ENCODE peak calls at places on chromosomes 3 and 15, in ten cellular contexts. J is A673, D is left ventricle myocardium inferior, S is gastrocnemius medialis, Z is DND-41, U is fibroblast of lung, O is vagina, X is Peyer's patch, H is osteoblast, K is transverse colon. F is an unnamed sample. For H3K9me3, the result is how much of the 10 kb centered on the place peaks cover.

GRCh38 chr3:73623996-73624362 is 762 bp downstream of the PDZRN3 start:
- DNase-seq in J (peak), D (peak), S (peak), Z (no peak), U (peak), O (no peak), X (peak), H (no peak), K (peak), F (peak)

GRCh38 chr15:79248183-79248582 is 34.3 kb upstream of the ANKRD34C start:
- DNase-seq in J (no peak), D (no peak), S (no peak), Z (no peak), U (no peak), O (no peak), X (no peak), H (no peak), K (no peak), F (no peak)

GRCh38 chr3:108283006-108283405 is 13.3 kb upstream of the HHLA2 start:
- DNase-seq in J (no peak), D (no peak), S (no peak), Z (no peak), U (no peak), O (no peak), X (no peak), H (no peak), K (no peak), F (no peak)

GRCh38 chr15:77614251-77614806 is 18.4 kb downstream of the LINGO1 start:
- DNase-seq in J (no peak), D (no peak), S (no peak), Z (no peak), U (no peak), O (no peak), X (no peak), H (no peak), K (no peak), F (no peak)

GRCh38 chr15:67180514-67181191 is 73.8 kb downstream of the AAGAB start:
- DNase-seq in J (no peak), D (no peak), S (peak), Z (no peak), U (no peak), O (peak), X (peak), H (no peak), K (no peak), F (no peak)

GRCh38 chr3:30964612-30965011 is 70.2 kb upstream of the GADL1 start:
- DNase-seq in J (no peak), D (no peak), S (no peak), Z (peak), U (no peak), O (no peak), X (no peak), H (no peak), K (no peak), F (no peak)

GRCh38 chr15:58309993-58310928 is 121.5 kb upstream of the LIPC start:
- DNase-seq in J (peak), D (peak), S (no peak), Z (no peak), U (no peak), O (no peak), X (no peak), H (no peak), K (no peak), F (no peak)

GRCh38 chr3:127729556-127730056 is 56.9 kb downstream of the ABTB1 start:
- DNase-seq in J (no peak), D (no peak), S (no peak), Z (no peak), U (no peak), O (no peak), X (no peak), H (no peak), K (no peak), F (no peak)

GRCh38 chr15:40843183-40843884 is 514 bp upstream of the SPINT1 start:
- DNase-seq in J (no peak), D (no peak), S (no peak), Z (no peak), U (no peak), O (no peak), X (no peak), H (peak), K (no peak), F (no peak)

GRCh38 chr15:77810180-77810579 is 177.5 kb upstream of the LINGO1 start:
- DNase-seq in J (peak), D (no peak), S (no peak), Z (no peak), U (no peak), O (no peak), X (no peak), H (no peak), K (no peak), F (no peak)

DNA sequence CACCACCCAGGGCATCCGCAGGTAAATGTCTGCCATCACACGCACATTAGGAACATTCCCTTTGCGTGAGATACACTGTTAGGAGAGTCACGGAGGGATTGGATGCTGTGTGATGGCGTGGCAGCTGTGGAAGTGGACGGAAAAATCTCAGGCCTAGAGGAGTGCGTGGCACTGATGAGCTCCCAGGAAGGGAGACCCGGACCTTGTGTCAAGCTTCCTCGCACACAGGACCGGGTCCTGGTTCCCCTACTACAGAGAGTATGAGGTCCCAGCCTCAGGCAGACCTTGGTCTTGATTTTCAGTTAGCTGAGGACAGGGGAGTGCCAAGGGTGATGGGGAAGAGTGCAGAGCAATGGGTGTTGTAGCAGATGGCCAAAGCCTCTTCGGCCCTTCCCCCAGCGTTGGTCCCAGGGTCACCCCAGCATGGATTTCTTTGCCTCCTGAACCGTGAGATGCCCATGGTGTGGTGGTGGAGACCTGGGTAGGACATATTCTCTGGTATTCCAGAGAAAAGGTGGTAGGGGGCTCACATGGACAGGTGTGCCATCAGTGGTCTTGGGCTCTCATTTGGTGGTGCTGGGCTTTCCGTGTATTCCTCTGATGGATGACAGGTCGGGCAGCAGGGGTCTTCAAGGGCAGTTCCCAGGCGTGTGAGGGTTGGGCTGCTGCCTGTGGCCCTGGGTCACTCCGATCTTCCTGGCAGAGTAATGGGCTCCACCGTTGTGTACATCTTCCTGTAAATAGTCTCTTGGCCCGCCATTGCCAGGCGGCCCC is 105.1 kb downstream of the SNRPN start:
- DNase-seq in J (no peak), D (no peak), S (peak), Z (peak), U (no peak), O (peak), X (no peak), H (peak), K (no peak), F (peak)
- H3K9me3 ChIP-seq in J (half or more), D (half or more), S (half or more), Z (half or more), U (under half), O (half or more), X (under half), H (half or more), K (half or more), F (half or more)

GRCh38 chr3:115436767-115437301 is 186.5 kb upstream of the GAP43 start:
- DNase-seq in J (peak), D (no peak), S (no peak), Z (no peak), U (peak), O (no peak), X (no peak), H (peak), K (no peak), F (no peak)
- TF ChIP-seq CTCF in J (peak), D (peak), S (no peak), Z (no peak), U (peak), O (no peak), X (no peak), H (peak), K (no peak), F (no peak)

GRCh38 chr15:85452436-85452835 is 72.0 kb downstream of the AKAP13 start:
- DNase-seq in J (no peak), D (no peak), S (no peak), Z (no peak), U (no peak), O (no peak), X (no peak), H (no peak), K (no peak), F (no peak)
- H3K9me3 ChIP-seq in J (under half), D (under half), S (under half), Z (under half), U (under half), O (under half), X (under half), H (under half), K (under half), F (under half)

GRCh38 chr3:16831846-16832245 is 52.9 kb upstream of the PLCL2 start:
- DNase-seq in J (no peak), D (no peak), S (no peak), Z (no peak), U (no peak), O (no peak), X (no peak), H (no peak), K (no peak), F (no peak)

GRCh38 chr3:16834753-16835152 is 50.0 kb upstream of the PLCL2 start:
- DNase-seq in J (no peak), D (no peak), S (no peak), Z (no peak), U (no peak), O (no peak), X (no peak), H (no peak), K (no peak), F (no peak)

GRCh38 chr3:16836505-16837237 is 48.1 kb upstream of the PLCL2 start:
- DNase-seq in J (no peak), D (no peak), S (no peak), Z (no peak), U (no peak), O (no peak), X (no peak), H (no peak), K (no peak), F (no peak)

GRCh38 chr3:16837602-16838001 is 47.2 kb upstream of the PLCL2 start:
- DNase-seq in J (no peak), D (peak), S (peak), Z (no peak), U (no peak), O (no peak), X (no peak), H (no peak), K (no peak), F (peak)

DNA sequence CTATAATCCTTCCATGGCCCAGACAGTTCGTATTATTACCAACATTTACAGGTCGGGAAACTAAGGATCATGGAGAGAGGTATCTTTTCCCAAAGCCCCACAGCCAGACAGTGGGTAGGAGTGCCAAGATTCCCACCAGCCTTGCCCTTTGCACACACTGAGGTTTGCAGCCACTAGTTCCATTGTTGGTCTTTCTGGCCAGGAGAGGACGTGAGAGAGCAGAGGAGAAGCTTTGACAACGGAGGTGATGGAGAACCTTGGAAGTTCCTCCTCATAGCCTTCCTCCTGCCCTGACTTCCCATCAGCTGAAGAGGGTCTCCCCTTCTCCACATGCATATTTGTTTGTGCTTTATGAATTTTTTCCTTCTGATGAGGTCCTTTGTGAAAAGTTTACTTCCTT is 50.5 kb upstream of the PLCL2 start:
- DNase-seq in J (no peak), D (no peak), S (no peak), Z (no peak), U (no peak), O (no peak), X (no peak), H (no peak), K (no peak), F (no peak)
- TF ChIP-seq CTCF in J (no peak), D (no peak), S (no peak), Z (no peak), U (no peak), O (no peak), X (no peak), H (peak), K (no peak), F (no peak)

GRCh38 chr3:196794467-196794866 is 54.8 kb downstream of the PAK2 start:
- DNase-seq in J (no peak), D (no peak), S (peak), Z (no peak), U (no peak), O (no peak), X (no peak), H (no peak), K (no peak), F (no peak)
- H3K9me3 ChIP-seq in J (under half), D (under half), S (under half), Z (under half), U (under half), O (under half), X (under half), H (under half), K (under half), F (under half)

F was measured in ovary.